ENCODE peak calls at places on chromosomes 12 and 14, in nine cellular contexts. E is HEK293T, N is T-helper 17 cell, J is dorsolateral prefrontal cortex, B is uterus, Q is astrocyte of the spinal cord, G is memory B cell, T is WTC11, I is C1 segment of cervical spinal cord. V is an unnamed sample.
A peak's percentile ranks its signal among the peaks of the same experiment; 100 is the strongest.

GRCh38 chr12:12182926-12183325 is 83.9 kb downstream of the LRP6 start:
- DNase-seq in E (no peak), N (no peak), J (no peak), B (no peak), Q (peak; percentile 68), G (no peak), T (no peak), I (no peak), V (no peak)

GRCh38 chr12:131454418-131455217 is 256.3 kb upstream of the SFSWAP start:
- DNase-seq in E (peak; percentile 82), N (no peak), J (no peak), B (no peak), Q (no peak), G (no peak), T (peak; percentile 82), I (no peak), V (no peak)

GRCh38 chr14:73295198-73295796 is 58.0 kb downstream of the PAPLN start:
- DNase-seq in E (peak; percentile 34), N (no peak), J (no peak), B (no peak), Q (peak; percentile 60), G (peak; percentile 53), T (no peak), I (no peak), V (no peak)

GRCh38 chr14:54177861-54178591 is 218.8 kb upstream of the CDKN3 start:
- DNase-seq in E (no peak), N (no peak), J (no peak), B (no peak), Q (peak; percentile 63), G (no peak), T (no peak), I (no peak), V (no peak)

GRCh38 chr12:121754836-121755235 is 38.7 kb downstream of the RHOF start:
- DNase-seq in E (no peak), N (no peak), J (no peak), B (no peak), Q (no peak), G (no peak), T (no peak), I (no peak), V (no peak)

GRCh38 chr12:122009741-122010140 is 11.9 kb upstream of the BCL7A start:
- DNase-seq in E (no peak), N (no peak), J (no peak), B (no peak), Q (no peak), G (no peak), T (no peak), I (no peak), V (no peak)

GRCh38 chr12:74780458-74781241 is 243.0 kb downstream of the ATXN7L3B start:
- DNase-seq in E (no peak), N (no peak), J (no peak), B (no peak), Q (peak; percentile 84), G (no peak), T (no peak), I (no peak), V (no peak)

GRCh38 chr14:79967001-79967400 is 244.3 kb downstream of the DIO2 start:
- DNase-seq in E (no peak), N (no peak), J (no peak), B (no peak), Q (peak; percentile 13), G (no peak), T (no peak), I (no peak), V (no peak)

GRCh38 chr12:49058366-49059062 is 2.1 kb downstream of the KMT2D start:
- DNase-seq in E (no peak), N (no peak), J (peak; percentile 7), B (no peak), Q (no peak), G (no peak), T (no peak), I (no peak), V (no peak)

GRCh38 chr12:111429760-111430417 is 24.2 kb downstream of the SH2B3 start:
- DNase-seq in E (no peak), N (peak; percentile 65), J (no peak), B (no peak), Q (no peak), G (no peak), T (no peak), I (no peak), V (no peak)

GRCh38 chr12:108519558-108519957 is 4.5 kb downstream of the FICD start:
- DNase-seq in E (no peak), N (no peak), J (no peak), B (no peak), Q (no peak), G (no peak), T (peak; percentile 34), I (no peak), V (no peak)

GRCh38 chr12:88650715-88651114 is 70.4 kb upstream of the KITLG start:
- DNase-seq in E (no peak), N (no peak), J (no peak), B (no peak), Q (peak; percentile 45), G (no peak), T (no peak), I (no peak), V (no peak)

GRCh38 chr12:95002754-95003153 is 743 bp downstream of the NDUFA12 start:
- DNase-seq in E (no peak), N (no peak), J (no peak), B (no peak), Q (no peak), G (no peak), T (no peak), I (no peak), V (no peak)

GRCh38 chr12:54037360-54038259 is 4.8 kb downstream of the HOXC5 start:
- DNase-seq in E (no peak), N (no peak), J (no peak), B (no peak), Q (no peak), G (no peak), T (no peak), I (no peak), V (no peak)

GRCh38 chr12:75998292-75999063 is 33.1 kb downstream of the PHLDA1 start:
- DNase-seq in E (no peak), N (no peak), J (no peak), B (no peak), Q (no peak), G (no peak), T (no peak), I (no peak), V (no peak)

GRCh38 chr12:57836442-57837375 is 9.8 kb downstream of the CTDSP2 start:
- DNase-seq in E (peak; percentile 42), N (no peak), J (no peak), B (peak; percentile 82), Q (peak; percentile 86), G (peak; percentile 17), T (peak; percentile 47), I (peak; percentile 24), V (no peak)

GRCh38 chr12:269216-269615 is 6.6 kb upstream of the SLC6A13 start:
- DNase-seq in E (no peak), N (no peak), J (no peak), B (no peak), Q (peak; percentile 82), G (no peak), T (no peak), I (no peak), V (peak; percentile 22)

GRCh38 chr12:32501835-32502333 is 102.5 kb downstream of the FGD4 start:
- DNase-seq in E (peak; percentile 39), N (no peak), J (peak; percentile 61), B (peak; percentile 28), Q (peak; percentile 79), G (no peak), T (peak; percentile 77), I (peak; percentile 14), V (peak; percentile 77)

GRCh38 chr12:3753549-3754284 is 808 bp upstream of the CRACR2A start:
- DNase-seq in E (no peak), N (no peak), J (no peak), B (peak; percentile 29), Q (no peak), G (no peak), T (no peak), I (no peak), V (no peak)

V was measured in occipital lobe.